ENCODE peak calls at places on chromosome 9, in six cellular contexts. B, T, W, Q, H and U are unnamed samples.

GRCh38 chr9:120886490-120886967 is 9.5 kb upstream of the PHF19 start:
- DNase-seq in T (no peak), W (no peak), Q (no peak), B (no peak), H (no peak), U (no peak)

GRCh38 chr9:110257097-110257955 is 1.0 kb upstream of the TXN start:
- DNase-seq in H (peak; percentile 32), T (no peak), B (peak; percentile 22), W (peak; percentile 79), Q (peak; percentile 40), U (no peak)

GRCh38 chr9:84072621-84073180 is 92.1 kb downstream of the RMI1 start:
- DNase-seq in B (no peak), Q (no peak), W (no peak), T (no peak), H (no peak), U (no peak)

GRCh38 chr9:130693101-130693425 is 517 bp upstream of the EXOSC2 start:
- DNase-seq in W (no peak), H (no peak), Q (no peak), T (no peak), B (no peak), U (no peak)

GRCh38 chr9:113511047-113511521 is 47.6 kb downstream of the RGS3 start:
- DNase-seq in W (peak; percentile 82), T (no peak), Q (peak; percentile 59), B (no peak), H (peak; percentile 87), U (no peak)

GRCh38 chr9:10062629-10063395 is 550.0 kb downstream of the PTPRD start:
- DNase-seq in Q (no peak), T (no peak), H (no peak), W (no peak), B (no peak), U (no peak)

GRCh38 chr9:5089737-5090136 is 95.7 kb downstream of the INSL6 start:
- DNase-seq in T (no peak), W (no peak), B (no peak), H (no peak), Q (no peak), U (no peak)

GRCh38 chr9:113996531-113997001 is 81.5 kb downstream of the AMBP start:
- DNase-seq in B (no peak), W (peak; percentile 61), H (peak; percentile 19), T (no peak), Q (no peak), U (peak; percentile 81)

GRCh38 chr9:86706391-86706790 is 240.9 kb downstream of the GAS1 start:
- DNase-seq in T (no peak), W (no peak), H (no peak), B (no peak), Q (no peak), U (no peak)

GRCh38 chr9:103789686-103790085 is 304.4 kb upstream of the SMC2 start:
- DNase-seq in T (no peak), Q (no peak), H (no peak), B (no peak), W (no peak), U (no peak)

GRCh38 chr9:69674741-69675438 is 2.7 kb upstream of the APBA1 start:
- DNase-seq in B (no peak), H (no peak), T (no peak), W (no peak), Q (no peak), U (no peak)

GRCh38 chr9:130902204-130903185 is 5.9 kb upstream of the QRFP start:
- DNase-seq in B (no peak), Q (no peak), T (no peak), W (no peak), H (no peak), U (no peak)

GRCh38 chr9:75108571-75108970 is 20.3 kb downstream of the OSTF1 start:
- DNase-seq in T (no peak), W (peak; percentile 89), H (peak; percentile 49), B (no peak), Q (peak; percentile 39), U (no peak)

GRCh38 chr9:94867281-94867841 is 140.9 kb downstream of the AOPEP start:
- DNase-seq in Q (peak; percentile 63), H (peak; percentile 83), B (no peak), W (no peak), T (peak; percentile 13), U (no peak)

GRCh38 chr9:103545260-103545659 is 548.8 kb upstream of the SMC2 start:
- DNase-seq in W (no peak), B (no peak), H (no peak), T (no peak), Q (no peak), U (no peak)

GRCh38 chr9:129143031-129143441 is 31.8 kb downstream of the PTPA start:
- DNase-seq in W (peak; percentile 92), Q (peak; percentile 92), B (peak; percentile 68), T (peak; percentile 90), H (peak; percentile 92), U (no peak)

GRCh38 chr9:105694848-105695581 is 674 bp downstream of the TMEM38B start:
- DNase-seq in T (peak; percentile 75), W (peak; percentile 91), Q (peak; percentile 67), B (peak; percentile 43), H (peak; percentile 60), U (no peak)

GRCh38 chr9:113622600-113623400 is 159.3 kb downstream of the RGS3 start:
- DNase-seq in T (peak; percentile 77), B (no peak), W (peak; percentile 70), Q (no peak), H (no peak), U (no peak)

GRCh38 chr9:84773023-84773422 is 103.5 kb downstream of the NTRK2 start:
- DNase-seq in Q (no peak), B (no peak), H (no peak), T (no peak), W (no peak), U (no peak)

GRCh38 chr9:131043646-131044045 is 34.7 kb downstream of the LAMC3 start:
- DNase-seq in H (no peak), B (no peak), W (no peak), T (no peak), Q (no peak), U (no peak)

GRCh38 chr9:8600914-8601680 is 801.5 kb upstream of the DMAC1 start:
- DNase-seq in Q (no peak), T (no peak), B (no peak), W (no peak), H (no peak), U (no peak)

GRCh38 chr9:137294091-137294683 is 7.9 kb downstream of the NRARP start:
- DNase-seq in Q (no peak), H (peak; percentile 90), W (no peak), T (peak; percentile 58), B (no peak), U (no peak)
- TF ChIP-seq POLR2AphosphoS5 in Q (peak; percentile 0), H (peak; percentile 67), W (no peak), T (no peak), B (no peak), U (peak; percentile 31)

GRCh38 chr9:2109066-2109650 is 94.0 kb downstream of the SMARCA2 start:
- DNase-seq in Q (no peak), W (no peak), H (no peak), B (no peak), T (no peak), U (no peak)

GRCh38 chr9:2107906-2108451 is 92.8 kb downstream of the SMARCA2 start:
- DNase-seq in Q (no peak), H (no peak), B (no peak), W (no peak), T (no peak), U (no peak)

GRCh38 chr9:2101524-2101923 is 86.4 kb downstream of the SMARCA2 start:
- DNase-seq in B (no peak), H (no peak), Q (no peak), T (no peak), W (no peak), U (no peak)

DNA sequence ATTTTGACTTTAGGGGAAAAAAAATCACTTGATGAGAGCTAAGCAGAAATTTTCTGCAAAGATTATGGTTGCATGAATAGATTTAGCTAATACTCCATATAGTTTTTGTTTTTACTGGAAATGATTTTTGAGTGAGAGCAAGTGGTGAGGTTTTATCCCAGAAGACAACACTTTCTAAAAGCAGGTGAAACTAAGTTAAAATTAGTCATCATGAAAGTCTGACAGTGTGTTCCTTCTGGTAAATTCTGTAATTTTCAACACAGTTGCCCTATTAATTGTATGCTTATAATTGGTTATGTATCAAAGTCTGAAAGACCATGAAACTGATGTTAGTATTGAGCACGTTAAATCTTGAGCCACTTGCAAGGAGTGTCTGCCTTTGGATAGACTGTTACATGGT is 91.5 kb downstream of the SMARCA2 start:
- DNase-seq in H (no peak), T (no peak), B (no peak), W (no peak), Q (no peak), U (no peak)
- H3K36me3 ChIP-seq in H (peaks cover 84% of the 10 kb centered on the region), T (no peaks in the 10 kb centered on the region), B (no peaks in the 10 kb centered on the region), W (peaks cover 76% of the 10 kb centered on the region), Q (peaks cover 30% of the 10 kb centered on the region), U (peaks cover 44% of the 10 kb centered on the region)

GRCh38 chr9:89807682-89808075 is 202.9 kb downstream of the GADD45G start:
- DNase-seq in H (no peak), B (no peak), T (peak; percentile 23), W (no peak), Q (no peak), U (no peak)

GRCh38 chr9:89807101-89807395 is 202.2 kb downstream of the GADD45G start:
- DNase-seq in T (no peak), W (no peak), Q (no peak), B (no peak), H (no peak), U (peak; percentile 32)

GRCh38 chr9:89806371-89807100 is 201.7 kb downstream of the GADD45G start:
- DNase-seq in T (no peak), W (no peak), H (no peak), Q (no peak), B (no peak), U (peak; percentile 58)

GRCh38 chr9:89808801-89809200 is 204.0 kb downstream of the GADD45G start:
- DNase-seq in H (no peak), B (no peak), Q (no peak), T (peak; percentile 29), W (no peak), U (no peak)

DNA sequence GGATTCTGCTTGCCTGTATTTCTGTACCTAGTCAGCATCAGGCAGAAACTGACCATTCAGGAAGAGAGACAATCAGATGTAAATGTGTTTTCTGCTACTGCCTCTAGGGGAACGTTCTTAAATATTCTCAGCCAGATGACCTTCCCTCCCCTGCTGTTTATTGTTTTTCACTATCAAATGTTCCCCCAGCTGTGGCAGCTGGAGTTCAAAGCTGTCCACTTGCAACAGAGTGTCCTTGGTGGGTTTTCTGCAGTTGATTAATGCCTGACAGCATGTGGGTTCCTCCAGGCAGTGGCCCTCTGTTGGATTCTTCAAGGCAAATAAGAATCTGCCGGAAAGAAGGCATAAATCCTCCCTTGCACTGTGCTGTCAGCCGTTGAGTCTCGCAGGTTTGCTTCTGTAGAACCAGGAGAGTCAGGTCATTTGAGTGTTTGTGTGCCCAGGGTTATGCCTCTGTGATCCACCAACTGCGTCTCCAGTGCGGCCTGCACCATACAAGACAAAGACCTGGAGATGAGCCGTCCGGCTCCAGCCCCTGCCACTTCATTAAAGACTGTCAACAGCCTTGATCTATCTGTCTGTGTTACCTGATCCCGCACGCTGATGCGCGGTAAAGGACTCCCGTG is 203.4 kb downstream of the GADD45G start:
- DNase-seq in H (no peak), B (no peak), Q (no peak), T (peak; percentile 42), W (no peak), U (no peak)
- TF ChIP-seq CTCF in H (no peak), B (no peak), Q (no peak), T (no peak), W (no peak), U (no peak)

DNA sequence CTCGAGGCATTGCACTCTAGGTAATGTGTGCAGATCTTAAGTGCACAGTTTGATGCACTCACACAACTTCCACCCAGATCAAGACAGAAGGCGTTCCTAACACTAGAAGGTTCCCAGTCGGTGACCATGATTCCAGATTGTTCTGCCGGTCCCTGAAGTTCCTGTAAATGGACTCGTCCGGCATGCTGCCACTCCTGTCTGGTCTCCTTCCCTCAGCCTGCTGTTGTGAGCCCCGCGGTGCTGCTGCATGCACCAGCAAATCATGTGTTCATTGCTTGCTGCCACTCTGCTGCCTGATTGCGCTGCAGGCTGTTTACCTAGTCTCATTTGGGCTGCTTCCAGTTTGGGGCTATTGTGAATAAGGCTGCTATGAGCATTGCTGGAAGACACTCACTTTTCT is 11.5 kb downstream of the STKLD1 start:
- DNase-seq in T (no peak), W (no peak), H (no peak), Q (no peak), B (no peak), U (no peak)
- TF ChIP-seq POLR2AphosphoS5 in T (no peak), W (no peak), H (no peak), Q (no peak), B (no peak), U (no peak)